ENCODE peak calls at places on chromosomes 2 and 18, in ten cellular contexts. One of them, this sample, is unnamed.

GRCh38 chr2:77939370-77939769 is 417.2 kb upstream of the LRRTM4 start:
- DNase-seq in SJSA1: no peak
- DNase-seq in upper lobe of right lung: no peak
- DNase-seq in pancreas: no peak
- DNase-seq in body of pancreas: no peak
- DNase-seq in neural progenitor cell: no peak
- DNase-seq in mesenchymal stem cell: no peak
- DNase-seq in naive thymus-derived CD4-positive, alpha-beta T cell: no peak
- DNase-seq in tibial nerve: no peak
- DNase-seq in CD4-positive, CD25-positive, alpha-beta regulatory T cell: no peak
- DNase-seq in this sample: no peak

GRCh38 chr18:75775121-75775520 is 347.6 kb upstream of the SMIM21 start:
- DNase-seq in neural progenitor cell: no peak
- DNase-seq in tibial nerve: no peak
- DNase-seq in pancreas: no peak
- DNase-seq in upper lobe of right lung: no peak
- DNase-seq in body of pancreas: no peak
- DNase-seq in mesenchymal stem cell: no peak
- DNase-seq in naive thymus-derived CD4-positive, alpha-beta T cell: no peak
- DNase-seq in CD4-positive, CD25-positive, alpha-beta regulatory T cell: no peak
- DNase-seq in SJSA1: no peak
- DNase-seq in this sample: no peak

GRCh38 chr18:22346968-22347611 is 70.6 kb downstream of the CTAGE1 start:
- DNase-seq in naive thymus-derived CD4-positive, alpha-beta T cell: no peak
- DNase-seq in body of pancreas: peak; percentile 78
- DNase-seq in pancreas: peak; percentile 65
- DNase-seq in upper lobe of right lung: peak; percentile 84
- DNase-seq in tibial nerve: no peak
- DNase-seq in SJSA1: peak; percentile 59
- DNase-seq in mesenchymal stem cell: peak; percentile 78
- DNase-seq in CD4-positive, CD25-positive, alpha-beta regulatory T cell: no peak
- DNase-seq in neural progenitor cell: peak; percentile 77
- DNase-seq in this sample: no peak

GRCh38 chr2:22355816-22356433 is 1029.1 kb upstream of the KLHL29 start:
- DNase-seq in naive thymus-derived CD4-positive, alpha-beta T cell: peak; percentile 3
- DNase-seq in body of pancreas: peak; percentile 59
- DNase-seq in mesenchymal stem cell: peak; percentile 14
- DNase-seq in SJSA1: peak; percentile 12
- DNase-seq in tibial nerve: peak; percentile 88
- DNase-seq in CD4-positive, CD25-positive, alpha-beta regulatory T cell: peak; percentile 10
- DNase-seq in neural progenitor cell: peak; percentile 70
- DNase-seq in pancreas: peak; percentile 83
- DNase-seq in upper lobe of right lung: no peak
- DNase-seq in this sample: no peak

GRCh38 chr18:22723741-22724140 is 209.4 kb upstream of the RBBP8 start:
- DNase-seq in pancreas: no peak
- DNase-seq in upper lobe of right lung: no peak
- DNase-seq in body of pancreas: no peak
- DNase-seq in mesenchymal stem cell: no peak
- DNase-seq in CD4-positive, CD25-positive, alpha-beta regulatory T cell: no peak
- DNase-seq in tibial nerve: no peak
- DNase-seq in naive thymus-derived CD4-positive, alpha-beta T cell: no peak
- DNase-seq in neural progenitor cell: no peak
- DNase-seq in SJSA1: no peak
- DNase-seq in this sample: no peak

GRCh38 chr2:36333350-36334012 is 22.1 kb upstream of the CRIM1 start:
- DNase-seq in pancreas: no peak
- DNase-seq in mesenchymal stem cell: no peak
- DNase-seq in SJSA1: no peak
- DNase-seq in naive thymus-derived CD4-positive, alpha-beta T cell: peak; percentile 22
- DNase-seq in upper lobe of right lung: no peak
- DNase-seq in tibial nerve: no peak
- DNase-seq in neural progenitor cell: no peak
- DNase-seq in CD4-positive, CD25-positive, alpha-beta regulatory T cell: peak; percentile 29
- DNase-seq in body of pancreas: no peak
- DNase-seq in this sample: no peak

GRCh38 chr2:150520088-150520487 is 32.6 kb upstream of the RND3 start:
- DNase-seq in mesenchymal stem cell: no peak
- DNase-seq in body of pancreas: no peak
- DNase-seq in pancreas: no peak
- DNase-seq in SJSA1: no peak
- DNase-seq in tibial nerve: no peak
- DNase-seq in CD4-positive, CD25-positive, alpha-beta regulatory T cell: no peak
- DNase-seq in neural progenitor cell: no peak
- DNase-seq in naive thymus-derived CD4-positive, alpha-beta T cell: no peak
- DNase-seq in upper lobe of right lung: no peak
- DNase-seq in this sample: no peak

GRCh38 chr2:183284606-183285005 is 160.4 kb downstream of the NUP35 start:
- DNase-seq in body of pancreas: no peak
- DNase-seq in neural progenitor cell: no peak
- DNase-seq in mesenchymal stem cell: peak; percentile 79
- DNase-seq in naive thymus-derived CD4-positive, alpha-beta T cell: no peak
- DNase-seq in SJSA1: peak; percentile 19
- DNase-seq in upper lobe of right lung: no peak
- DNase-seq in tibial nerve: no peak
- DNase-seq in CD4-positive, CD25-positive, alpha-beta regulatory T cell: no peak
- DNase-seq in pancreas: no peak
- DNase-seq in this sample: no peak

GRCh38 chr18:51398104-51398503 is 200.6 kb upstream of the MEX3C start:
- DNase-seq in body of pancreas: no peak
- DNase-seq in pancreas: no peak
- DNase-seq in CD4-positive, CD25-positive, alpha-beta regulatory T cell: no peak
- DNase-seq in mesenchymal stem cell: no peak
- DNase-seq in SJSA1: no peak
- DNase-seq in neural progenitor cell: no peak
- DNase-seq in naive thymus-derived CD4-positive, alpha-beta T cell: no peak
- DNase-seq in tibial nerve: no peak
- DNase-seq in upper lobe of right lung: no peak
- DNase-seq in this sample: no peak

GRCh38 chr2:48946444-48947048 is 191.0 kb upstream of the LHCGR start:
- DNase-seq in tibial nerve: peak; percentile 16
- DNase-seq in pancreas: no peak
- DNase-seq in neural progenitor cell: peak; percentile 74
- DNase-seq in CD4-positive, CD25-positive, alpha-beta regulatory T cell: peak; percentile 49
- DNase-seq in SJSA1: peak; percentile 25
- DNase-seq in mesenchymal stem cell: peak; percentile 57
- DNase-seq in upper lobe of right lung: no peak
- DNase-seq in body of pancreas: peak; percentile 43
- DNase-seq in naive thymus-derived CD4-positive, alpha-beta T cell: peak; percentile 41
- DNase-seq in this sample: no peak

GRCh38 chr2:174914894-174915760 is 90.1 kb downstream of the CHN1 start:
- DNase-seq in upper lobe of right lung: no peak
- DNase-seq in neural progenitor cell: no peak
- DNase-seq in mesenchymal stem cell: no peak
- DNase-seq in SJSA1: no peak
- DNase-seq in body of pancreas: peak; percentile 4
- DNase-seq in CD4-positive, CD25-positive, alpha-beta regulatory T cell: no peak
- DNase-seq in pancreas: no peak
- DNase-seq in tibial nerve: peak; percentile 27
- DNase-seq in naive thymus-derived CD4-positive, alpha-beta T cell: no peak
- DNase-seq in this sample: no peak

GRCh38 chr2:240916571-240917008 is 10.5 kb downstream of the CROCC2 start:
- DNase-seq in body of pancreas: peak; percentile 49
- DNase-seq in pancreas: peak; percentile 57
- DNase-seq in upper lobe of right lung: peak; percentile 76
- DNase-seq in neural progenitor cell: peak; percentile 67
- DNase-seq in mesenchymal stem cell: peak; percentile 74
- DNase-seq in CD4-positive, CD25-positive, alpha-beta regulatory T cell: no peak
- DNase-seq in tibial nerve: peak; percentile 57
- DNase-seq in naive thymus-derived CD4-positive, alpha-beta T cell: no peak
- DNase-seq in SJSA1: peak; percentile 91
- DNase-seq in this sample: peak; percentile 8

GRCh38 chr2:115908731-115909130 is 1466.3 kb downstream of the DPP10 start:
- DNase-seq in SJSA1: no peak
- DNase-seq in naive thymus-derived CD4-positive, alpha-beta T cell: no peak
- DNase-seq in upper lobe of right lung: no peak
- DNase-seq in neural progenitor cell: no peak
- DNase-seq in body of pancreas: no peak
- DNase-seq in tibial nerve: no peak
- DNase-seq in pancreas: no peak
- DNase-seq in mesenchymal stem cell: no peak
- DNase-seq in CD4-positive, CD25-positive, alpha-beta regulatory T cell: no peak
- DNase-seq in this sample: no peak

GRCh38 chr2:219215871-219216536 is 2.8 kb downstream of the ABCB6 start:
- DNase-seq in CD4-positive, CD25-positive, alpha-beta regulatory T cell: no peak
- DNase-seq in upper lobe of right lung: no peak
- DNase-seq in neural progenitor cell: no peak
- DNase-seq in SJSA1: no peak
- DNase-seq in pancreas: no peak
- DNase-seq in naive thymus-derived CD4-positive, alpha-beta T cell: no peak
- DNase-seq in body of pancreas: no peak
- DNase-seq in mesenchymal stem cell: no peak
- DNase-seq in tibial nerve: no peak
- DNase-seq in this sample: no peak

GRCh38 chr2:189393440-189394111 is 47.7 kb upstream of the WDR75 start:
- DNase-seq in body of pancreas: no peak
- DNase-seq in mesenchymal stem cell: peak; percentile 98
- DNase-seq in pancreas: no peak
- DNase-seq in naive thymus-derived CD4-positive, alpha-beta T cell: no peak
- DNase-seq in tibial nerve: no peak
- DNase-seq in SJSA1: peak; percentile 88
- DNase-seq in neural progenitor cell: no peak
- DNase-seq in CD4-positive, CD25-positive, alpha-beta regulatory T cell: no peak
- DNase-seq in upper lobe of right lung: no peak
- DNase-seq in this sample: no peak

DNA sequence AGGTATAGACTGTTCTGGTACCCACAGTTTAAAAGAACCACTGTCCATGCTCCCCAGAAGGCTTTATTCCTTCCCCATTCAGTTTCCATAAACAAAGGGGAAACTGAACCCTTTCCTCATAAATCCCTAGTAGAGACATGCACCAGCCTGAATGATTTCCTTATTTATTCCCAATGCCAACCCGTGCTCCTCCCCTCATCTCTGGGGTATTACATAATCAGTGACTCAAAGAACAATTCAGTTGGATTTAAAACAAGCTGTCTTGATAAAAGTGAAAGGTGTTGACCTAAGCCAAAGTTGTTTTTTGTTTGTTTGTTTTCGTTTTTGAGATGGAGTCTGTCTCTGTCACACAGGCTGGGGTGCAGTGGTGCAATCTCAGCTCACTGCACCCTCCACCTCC is 418.5 kb upstream of the CNTNAP5 start:
- DNase-seq in upper lobe of right lung: no peak
- DNase-seq in body of pancreas: no peak
- DNase-seq in neural progenitor cell: no peak
- DNase-seq in mesenchymal stem cell: no peak
- DNase-seq in tibial nerve: no peak
- DNase-seq in naive thymus-derived CD4-positive, alpha-beta T cell: no peak
- DNase-seq in pancreas: no peak
- DNase-seq in CD4-positive, CD25-positive, alpha-beta regulatory T cell: no peak
- DNase-seq in SJSA1: no peak
- DNase-seq in this sample: no peak
- H3K9me3 ChIP-seq in upper lobe of right lung: no peaks in the 10 kb centered on the region
- H3K9me3 ChIP-seq in body of pancreas: no peaks in the 10 kb centered on the region
- H3K9me3 ChIP-seq in neural progenitor cell: no peaks in the 10 kb centered on the region
- H3K9me3 ChIP-seq in mesenchymal stem cell: peaks cover 32% of the 10 kb centered on the region
- H3K9me3 ChIP-seq in tibial nerve: peaks cover 2% of the 10 kb centered on the region
- H3K9me3 ChIP-seq in naive thymus-derived CD4-positive, alpha-beta T cell: no peaks in the 10 kb centered on the region
- H3K9me3 ChIP-seq in pancreas: no peaks in the 10 kb centered on the region
- H3K9me3 ChIP-seq in CD4-positive, CD25-positive, alpha-beta regulatory T cell: no peaks in the 10 kb centered on the region
- H3K9me3 ChIP-seq in SJSA1: peaks cover 4% of the 10 kb centered on the region
- H3K9me3 ChIP-seq in this sample: peaks cover 3% of the 10 kb centered on the region

DNA sequence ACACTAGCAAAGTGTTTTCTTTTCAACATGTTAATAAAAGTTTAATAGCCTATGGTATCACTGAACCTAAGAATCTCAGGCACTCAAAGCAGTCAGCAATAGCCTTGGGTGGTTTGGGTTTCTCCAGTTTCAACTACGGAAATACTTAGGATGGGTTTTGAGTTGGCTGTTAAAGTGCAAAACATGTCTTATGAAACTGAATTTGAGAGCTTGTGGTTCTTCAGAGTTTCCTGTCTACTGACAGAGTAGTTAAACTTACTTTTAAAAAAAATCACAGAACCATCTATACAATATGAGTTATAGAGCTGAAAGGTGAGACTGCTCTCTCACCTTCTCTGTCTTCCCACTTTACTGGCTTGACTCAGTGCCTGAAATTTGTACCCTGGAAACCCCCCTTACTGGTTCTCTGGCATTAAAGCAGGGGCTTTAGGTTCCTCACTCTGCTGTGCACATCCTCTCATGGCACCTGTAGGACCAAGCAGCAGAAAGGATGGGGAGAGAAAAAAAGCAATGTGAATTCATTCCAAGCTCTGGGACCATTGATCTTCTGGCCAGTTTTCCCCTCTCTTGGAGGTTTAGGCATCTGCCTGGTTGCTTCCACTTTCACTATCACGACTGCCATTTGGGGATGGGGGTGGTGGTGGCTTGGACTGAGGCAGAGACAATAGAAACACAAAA is 18.1 kb downstream of the CCDC141 start:
- DNase-seq in tibial nerve: no peak
- DNase-seq in CD4-positive, CD25-positive, alpha-beta regulatory T cell: peak; percentile 92
- DNase-seq in neural progenitor cell: peak; percentile 31
- DNase-seq in pancreas: no peak
- DNase-seq in mesenchymal stem cell: no peak
- DNase-seq in SJSA1: no peak
- DNase-seq in body of pancreas: no peak
- DNase-seq in upper lobe of right lung: no peak
- DNase-seq in naive thymus-derived CD4-positive, alpha-beta T cell: peak; percentile 71
- DNase-seq in this sample: no peak
- H3K9me3 ChIP-seq in tibial nerve: no peaks in the 10 kb centered on the region
- H3K9me3 ChIP-seq in CD4-positive, CD25-positive, alpha-beta regulatory T cell: no peaks in the 10 kb centered on the region
- H3K9me3 ChIP-seq in neural progenitor cell: no peaks in the 10 kb centered on the region
- H3K9me3 ChIP-seq in pancreas: no peaks in the 10 kb centered on the region
- H3K9me3 ChIP-seq in mesenchymal stem cell: no peaks in the 10 kb centered on the region
- H3K9me3 ChIP-seq in SJSA1: no peaks in the 10 kb centered on the region
- H3K9me3 ChIP-seq in body of pancreas: peaks cover 6% of the 10 kb centered on the region
- H3K9me3 ChIP-seq in upper lobe of right lung: no peaks in the 10 kb centered on the region
- H3K9me3 ChIP-seq in naive thymus-derived CD4-positive, alpha-beta T cell: no peaks in the 10 kb centered on the region
- H3K9me3 ChIP-seq in this sample: no peaks in the 10 kb centered on the region

GRCh38 chr18:14969507-14969906 is 221.5 kb downstream of the ANKRD30B start:
- DNase-seq in CD4-positive, CD25-positive, alpha-beta regulatory T cell: no peak
- DNase-seq in SJSA1: no peak
- DNase-seq in pancreas: no peak
- DNase-seq in mesenchymal stem cell: no peak
- DNase-seq in naive thymus-derived CD4-positive, alpha-beta T cell: no peak
- DNase-seq in neural progenitor cell: no peak
- DNase-seq in body of pancreas: no peak
- DNase-seq in tibial nerve: no peak
- DNase-seq in upper lobe of right lung: no peak
- DNase-seq in this sample: no peak
- H3K9me3 ChIP-seq in CD4-positive, CD25-positive, alpha-beta regulatory T cell: no peaks in the 10 kb centered on the region
- H3K9me3 ChIP-seq in SJSA1: no peaks in the 10 kb centered on the region
- H3K9me3 ChIP-seq in pancreas: no peaks in the 10 kb centered on the region
- H3K9me3 ChIP-seq in mesenchymal stem cell: no peaks in the 10 kb centered on the region
- H3K9me3 ChIP-seq in naive thymus-derived CD4-positive, alpha-beta T cell: no peaks in the 10 kb centered on the region
- H3K9me3 ChIP-seq in neural progenitor cell: peaks cover 7% of the 10 kb centered on the region
- H3K9me3 ChIP-seq in body of pancreas: no peaks in the 10 kb centered on the region
- H3K9me3 ChIP-seq in tibial nerve: no peaks in the 10 kb centered on the region
- H3K9me3 ChIP-seq in upper lobe of right lung: no peaks in the 10 kb centered on the region
- H3K9me3 ChIP-seq in this sample: no peaks in the 10 kb centered on the region

DNA sequence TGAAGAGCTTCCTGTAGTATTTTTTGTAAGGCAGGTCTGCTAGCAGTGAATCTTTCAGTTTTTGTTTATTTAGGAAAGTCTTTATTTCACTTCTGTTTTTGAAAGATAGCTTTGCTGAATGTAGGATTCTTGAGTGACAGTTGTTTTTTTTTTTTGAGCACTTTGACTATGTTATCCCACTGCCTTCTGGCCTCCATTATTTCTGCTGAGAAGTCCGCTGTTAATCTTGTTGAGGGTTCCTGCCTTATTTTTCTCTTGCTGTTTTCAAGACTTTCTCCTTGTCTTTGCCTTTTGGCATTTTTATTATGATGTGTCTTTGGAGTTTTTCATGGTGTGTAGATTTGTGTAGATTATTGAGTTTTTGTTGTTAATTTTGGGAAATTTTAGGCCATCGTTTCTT is 21.9 kb downstream of the RBFA start:
- DNase-seq in naive thymus-derived CD4-positive, alpha-beta T cell: no peak
- DNase-seq in body of pancreas: no peak
- DNase-seq in tibial nerve: no peak
- DNase-seq in mesenchymal stem cell: no peak
- DNase-seq in pancreas: no peak
- DNase-seq in upper lobe of right lung: no peak
- DNase-seq in CD4-positive, CD25-positive, alpha-beta regulatory T cell: no peak
- DNase-seq in SJSA1: no peak
- DNase-seq in neural progenitor cell: no peak
- DNase-seq in this sample: no peak
- H3K9me3 ChIP-seq in naive thymus-derived CD4-positive, alpha-beta T cell: no peaks in the 10 kb centered on the region
- H3K9me3 ChIP-seq in body of pancreas: peaks cover 15% of the 10 kb centered on the region
- H3K9me3 ChIP-seq in tibial nerve: peaks cover 88% of the 10 kb centered on the region
- H3K9me3 ChIP-seq in mesenchymal stem cell: peaks cover 65% of the 10 kb centered on the region
- H3K9me3 ChIP-seq in pancreas: no peaks in the 10 kb centered on the region
- H3K9me3 ChIP-seq in upper lobe of right lung: peaks cover 18% of the 10 kb centered on the region
- H3K9me3 ChIP-seq in CD4-positive, CD25-positive, alpha-beta regulatory T cell: peaks cover 48% of the 10 kb centered on the region
- H3K9me3 ChIP-seq in SJSA1: peaks cover 38% of the 10 kb centered on the region
- H3K9me3 ChIP-seq in neural progenitor cell: peaks cover 47% of the 10 kb centered on the region
- H3K9me3 ChIP-seq in this sample: peaks cover 8% of the 10 kb centered on the region

This sample was measured in T-helper 17 cell.